ENCODE peak calls at places on chromosomes 16 and 17, in eight cellular contexts. I is neural progenitor cell; P is skeletal muscle cell; V is CD8-positive, alpha-beta memory T cell; K is heart right ventricle; W is ascending aorta; L is cardiac muscle cell; Q is lower lobe of right lung. O is an unnamed sample.

GRCh38 chr17:3846739-3847670 is 959 bp upstream of the NCBP3 start:
- DNase-seq in I (no peak), P (no peak), V (no peak), K (no peak), W (no peak), L (no peak), Q (no peak), O (no peak)

GRCh38 chr16:50289950-50290764 is 23.8 kb downstream of the ADCY7 start:
- DNase-seq in I (no peak), P (no peak), V (no peak), K (no peak), W (no peak), L (no peak), Q (no peak), O (peak)

GRCh38 chr16:2486645-2487516 is 12.0 kb downstream of the TBC1D24 start:
- DNase-seq in I (peak), P (no peak), V (peak), K (no peak), W (no peak), L (no peak), Q (peak), O (peak)

GRCh38 chr17:15261818-15262290 is 3.3 kb downstream of the PMP22 start:
- DNase-seq in I (peak), P (no peak), V (no peak), K (peak), W (no peak), L (no peak), Q (no peak), O (no peak)

GRCh38 chr17:38460716-38461650 is 32.7 kb downstream of the ARHGAP23 start:
- DNase-seq in I (no peak), P (no peak), V (no peak), K (no peak), W (no peak), L (no peak), Q (no peak), O (peak)

GRCh38 chr17:63337579-63337978 is 108.5 kb downstream of the CYB561 start:
- DNase-seq in I (no peak), P (no peak), V (no peak), K (no peak), W (no peak), L (no peak), Q (no peak), O (no peak)

GRCh38 chr17:50337956-50338355 is 8.0 kb upstream of the XYLT2 start:
- DNase-seq in I (no peak), P (no peak), V (no peak), K (no peak), W (no peak), L (no peak), Q (no peak), O (no peak)

GRCh38 chr17:45092932-45093430 is 31.9 kb downstream of the NMT1 start:
- DNase-seq in I (no peak), P (peak), V (no peak), K (peak), W (peak), L (no peak), Q (peak), O (peak)

GRCh38 chr17:82077617-82078358 is 12.2 kb upstream of the DUS1L start:
- DNase-seq in I (peak), P (peak), V (no peak), K (no peak), W (no peak), L (no peak), Q (no peak), O (no peak)

GRCh38 chr17:65290041-65290440 is 152.9 kb downstream of the RGS9 start:
- DNase-seq in I (no peak), P (no peak), V (no peak), K (no peak), W (no peak), L (no peak), Q (no peak), O (no peak)

GRCh38 chr16:84868328-84868727 is 48.5 kb downstream of the CRISPLD2 start:
- DNase-seq in I (no peak), P (no peak), V (no peak), K (no peak), W (no peak), L (no peak), Q (no peak), O (no peak)

GRCh38 chr16:11078812-11079459 is 134.6 kb downstream of the CLEC16A start:
- DNase-seq in I (no peak), P (peak), V (no peak), K (peak), W (no peak), L (no peak), Q (no peak), O (no peak)

GRCh38 chr17:4498461-4499397 is at the start of gene SPNS2:
- DNase-seq in I (peak), P (no peak), V (peak), K (peak), W (peak), L (peak), Q (peak), O (peak)

DNA sequence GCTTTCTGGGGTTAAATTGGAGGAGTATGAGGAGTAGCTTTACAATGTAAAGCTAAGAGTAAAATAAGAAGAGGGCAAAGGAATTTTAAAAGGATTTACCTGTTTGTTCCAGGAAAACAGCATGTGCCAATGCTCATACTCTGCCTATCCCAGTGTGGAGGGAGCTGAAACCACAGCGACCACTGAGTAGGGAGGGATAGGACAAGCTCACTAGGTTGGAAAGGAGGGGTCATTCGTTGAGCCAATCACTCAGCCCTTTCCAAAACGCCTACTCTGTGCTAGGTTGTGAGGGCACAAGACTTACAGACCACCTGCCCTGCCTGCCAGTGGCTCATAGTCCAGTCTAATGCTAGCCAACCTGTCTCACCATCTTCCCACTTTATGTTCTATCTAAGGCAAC is 1.1 kb upstream of the DNAJC7 start:
- DNase-seq in I (peak), P (no peak), V (no peak), K (no peak), W (no peak), L (no peak), Q (no peak), O (no peak)
- H3K4me3 ChIP-seq in I (peak), P (peak), V (peak), K (peak), W (peak), L (peak), Q (peak), O (no peak)

DNA sequence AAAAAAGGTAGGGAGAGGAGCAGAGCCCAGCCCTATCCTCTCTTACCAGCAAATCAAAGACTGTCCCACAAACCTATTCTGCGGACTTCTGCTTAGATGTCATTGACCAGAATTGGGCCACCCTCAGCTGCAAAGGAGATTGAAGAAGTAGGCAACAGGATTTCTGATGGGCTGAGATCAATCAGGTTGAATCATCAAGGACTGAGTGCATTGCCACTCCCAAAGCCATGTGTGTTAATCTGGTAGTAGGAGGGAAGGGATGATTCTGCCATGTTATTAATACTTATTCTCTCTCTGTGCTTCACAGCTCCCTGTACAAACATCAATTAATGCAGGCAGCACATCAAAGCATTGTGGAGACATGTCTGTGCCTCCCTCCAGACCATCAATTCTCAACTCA is 11.5 kb downstream of the LRRC3C start:
- DNase-seq in I (no peak), P (no peak), V (no peak), K (no peak), W (no peak), L (no peak), Q (no peak), O (no peak)
- H3K4me3 ChIP-seq in I (no peak), P (no peak), V (no peak), K (no peak), W (no peak), L (no peak), Q (no peak), O (no peak)

GRCh38 chr17:35448899-35449227 is 297 bp upstream of the SLFN13 start:
- DNase-seq in I (peak), P (no peak), V (no peak), K (no peak), W (no peak), L (no peak), Q (no peak), O (no peak)
- H3K4me3 ChIP-seq in I (peak), P (peak), V (peak), K (peak), W (peak), L (no peak), Q (peak), O (no peak)

GRCh38 chr16:71456801-71457200 is 5.2 kb downstream of the ZNF23 start:
- DNase-seq in I (no peak), P (no peak), V (no peak), K (no peak), W (no peak), L (no peak), Q (no peak), O (no peak)

GRCh38 chr16:71459510-71459909 is 2.5 kb downstream of the ZNF23 start:
- DNase-seq in I (no peak), P (no peak), V (no peak), K (no peak), W (no peak), L (no peak), Q (no peak), O (no peak)

GRCh38 chr16:71461686-71462648 is at the start of gene ZNF23:
- DNase-seq in I (peak), P (no peak), V (peak), K (peak), W (peak), L (peak), Q (peak), O (peak)

DNA sequence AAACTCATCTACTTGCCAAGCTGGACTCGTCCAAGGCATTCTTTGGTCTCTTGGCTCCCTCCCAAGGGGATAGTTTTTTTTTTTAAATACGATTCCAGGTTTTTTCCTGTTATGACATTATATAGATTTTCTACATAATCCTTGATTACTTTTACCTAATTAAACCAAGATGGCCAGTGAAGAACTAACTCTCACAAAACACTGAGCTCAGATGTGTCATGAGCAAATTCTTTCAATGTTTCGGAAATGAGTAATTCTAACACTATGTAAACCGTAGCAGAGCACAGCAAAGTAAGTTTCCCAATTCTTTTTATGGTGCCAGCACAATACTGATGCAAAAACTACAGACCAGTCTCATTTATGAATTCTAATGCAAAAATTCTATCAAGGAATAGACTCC is 1.8 kb downstream of the ZNF23 start:
- DNase-seq in I (no peak), P (no peak), V (no peak), K (no peak), W (no peak), L (no peak), Q (no peak), O (no peak)
- H3K4me3 ChIP-seq in I (no peak), P (no peak), V (no peak), K (no peak), W (no peak), L (no peak), Q (no peak), O (no peak)